ENCODE peak calls at places on chromosomes 13 and 19, in four cellular contexts. Y, U, D and S are unnamed samples.

GRCh38 chr19:13353625-13354024 is 152.7 kb downstream of the CACNA1A start:
- DNase-seq in U (no peak), Y (no peak), D (no peak), S (no peak)

GRCh38 chr19:40286674-40287421 is 1.7 kb upstream of the AKT2 start:
- DNase-seq in U (no peak), Y (peak; percentile 32), D (no peak), S (no peak)

GRCh38 chr13:50129065-50129922 is 114.0 kb downstream of the KCNRG start:
- DNase-seq in D (peak; percentile 47), U (no peak), Y (no peak), S (peak; percentile 51)

GRCh38 chr19:53991224-53992113 is at the start of gene CACNG6:
- DNase-seq in U (no peak), Y (peak; percentile 32), D (peak; percentile 67), S (peak; percentile 72)

GRCh38 chr13:50893211-50893852 is 16.3 kb upstream of the RNASEH2B start:
- DNase-seq in D (no peak), U (peak; percentile 19), Y (peak; percentile 45), S (no peak)

GRCh38 chr19:16084067-16084685 is 7.9 kb downstream of the TPM4 start:
- DNase-seq in Y (no peak), U (no peak), D (no peak), S (no peak)

GRCh38 chr19:47035127-47035494 is 13.3 kb downstream of the TMEM160 start:
- DNase-seq in D (peak; percentile 59), Y (peak; percentile 43), U (no peak), S (peak; percentile 86)

GRCh38 chr13:101700598-101700997 is 248.1 kb downstream of the ITGBL1 start:
- DNase-seq in U (no peak), D (no peak), Y (peak; percentile 45), S (no peak)

GRCh38 chr19:29810504-29810871 is 1.3 kb upstream of the CCNE1 start:
- DNase-seq in D (no peak), U (peak; percentile 33), Y (peak; percentile 51), S (no peak)

GRCh38 chr13:65562305-65562704 is 1667.8 kb downstream of the PCDH9 start:
- DNase-seq in U (no peak), D (no peak), Y (no peak), S (no peak)

GRCh38 chr19:6587093-6587820 is 3.7 kb downstream of the CD70 start:
- DNase-seq in Y (peak; percentile 64), U (no peak), D (peak; percentile 82), S (peak; percentile 43)

GRCh38 chr19:54654447-54655321 is 8.1 kb upstream of the LILRB4 start:
- DNase-seq in Y (no peak), D (no peak), U (no peak), S (no peak)

GRCh38 chr13:77574076-77574475 is 38.6 kb downstream of the SCEL start:
- DNase-seq in Y (no peak), U (no peak), D (no peak), S (no peak)

GRCh38 chr13:113818700-113819295 is 45.1 kb downstream of the GAS6 start:
- DNase-seq in D (no peak), U (no peak), Y (no peak), S (no peak)

GRCh38 chr13:112795277-112795676 is 105.4 kb downstream of the ATP11A start:
- DNase-seq in U (no peak), Y (no peak), D (no peak), S (no peak)

GRCh38 chr19:47742636-47743035 is 2.7 kb upstream of the NOP53 start:
- DNase-seq in D (no peak), Y (peak; percentile 47), U (no peak), S (peak; percentile 26)

GRCh38 chr13:39565036-39565949 is 37.7 kb downstream of the LHFPL6 start:
- DNase-seq in D (peak; percentile 91), Y (peak; percentile 93), U (peak; percentile 95), S (peak; percentile 19)

GRCh38 chr19:19502808-19503602 is 12.3 kb downstream of the TSSK6 start:
- DNase-seq in Y (no peak), U (no peak), D (no peak), S (no peak)

GRCh38 chr19:5914946-5915781 is 1.1 kb downstream of the CAPS start:
- DNase-seq in D (no peak), Y (no peak), U (no peak), S (no peak)

GRCh38 chr13:106104281-106104901 is 431.1 kb downstream of the EFNB2 start:
- DNase-seq in D (peak; percentile 65), U (peak; percentile 91), Y (peak; percentile 90), S (peak; percentile 20)

GRCh38 chr13:110106726-110107125 is 200.2 kb downstream of the COL4A1 start:
- DNase-seq in D (no peak), U (no peak), Y (peak; percentile 55), S (no peak)

GRCh38 chr13:70171151-70171550 is 62.9 kb upstream of the KLHL1 start:
- DNase-seq in D (no peak), Y (no peak), U (no peak), S (no peak)

GRCh38 chr19:48695743-48696352 is at the start of gene FUT2:
- DNase-seq in U (no peak), D (peak; percentile 67), Y (no peak), S (peak; percentile 41)

GRCh38 chr13:97020194-97020593 is 25.9 kb upstream of the OXGR1 start:
- DNase-seq in Y (no peak), D (no peak), U (no peak), S (no peak)

GRCh38 chr13:39455534-39456175 is 147.3 kb downstream of the LHFPL6 start:
- DNase-seq in U (peak; percentile 21), D (peak; percentile 74), Y (no peak), S (no peak)

GRCh38 chr13:30803791-30804190 is 68.4 kb downstream of the ALOX5AP start:
- DNase-seq in U (no peak), Y (no peak), D (no peak), S (no peak)

GRCh38 chr13:114100446-114101320 is 31.7 kb downstream of the RASA3 start:
- DNase-seq in Y (peak; percentile 57), U (no peak), D (no peak), S (no peak)

GRCh38 chr13:35278917-35279316 is 197.6 kb downstream of the MAB21L1 start:
- DNase-seq in Y (no peak), D (no peak), U (no peak), S (no peak)

GRCh38 chr13:46603165-46603603 is 50.2 kb downstream of the LRCH1 start:
- DNase-seq in Y (peak; percentile 39), D (peak; percentile 65), U (no peak), S (peak; percentile 30)

GRCh38 chr19:1773173-1773572 is 19.9 kb downstream of the ONECUT3 start:
- DNase-seq in U (no peak), D (no peak), Y (peak; percentile 34), S (no peak)

GRCh38 chr13:69243366-69243765 is 864.3 kb upstream of the ATXN8OS start:
- DNase-seq in D (peak; percentile 6), Y (no peak), U (no peak), S (no peak)

GRCh38 chr13:94239135-94239534 is 240.3 kb downstream of the DCT start:
- DNase-seq in U (peak; percentile 87), D (no peak), Y (peak; percentile 85), S (no peak)

GRCh38 chr13:19781526-19781925 is 1.2 kb downstream of the PSPC1 start:
- DNase-seq in D (no peak), U (no peak), Y (peak; percentile 15), S (no peak)

GRCh38 chr13:108700421-108701170 is 71.2 kb downstream of the MYO16 start:
- DNase-seq in Y (no peak), U (peak; percentile 71), D (no peak), S (no peak)

GRCh38 chr13:94712287-94712811 is at the start of gene SOX21:
- DNase-seq in U (no peak), Y (peak; percentile 19), D (peak; percentile 39), S (peak; percentile 87)

GRCh38 chr13:67223024-67223423 is 7.1 kb downstream of the PCDH9 start:
- DNase-seq in D (no peak), U (peak; percentile 60), Y (peak; percentile 32), S (no peak)

GRCh38 chr19:2289714-2290435 is 7.9 kb upstream of the PEAK3 start:
- DNase-seq in Y (peak; percentile 66), U (no peak), D (no peak), S (peak; percentile 53)

GRCh38 chr13:112928958-112929777 is 39.8 kb upstream of the MCF2L start:
- DNase-seq in Y (peak; percentile 35), D (peak; percentile 29), U (peak; percentile 28), S (no peak)

DNA sequence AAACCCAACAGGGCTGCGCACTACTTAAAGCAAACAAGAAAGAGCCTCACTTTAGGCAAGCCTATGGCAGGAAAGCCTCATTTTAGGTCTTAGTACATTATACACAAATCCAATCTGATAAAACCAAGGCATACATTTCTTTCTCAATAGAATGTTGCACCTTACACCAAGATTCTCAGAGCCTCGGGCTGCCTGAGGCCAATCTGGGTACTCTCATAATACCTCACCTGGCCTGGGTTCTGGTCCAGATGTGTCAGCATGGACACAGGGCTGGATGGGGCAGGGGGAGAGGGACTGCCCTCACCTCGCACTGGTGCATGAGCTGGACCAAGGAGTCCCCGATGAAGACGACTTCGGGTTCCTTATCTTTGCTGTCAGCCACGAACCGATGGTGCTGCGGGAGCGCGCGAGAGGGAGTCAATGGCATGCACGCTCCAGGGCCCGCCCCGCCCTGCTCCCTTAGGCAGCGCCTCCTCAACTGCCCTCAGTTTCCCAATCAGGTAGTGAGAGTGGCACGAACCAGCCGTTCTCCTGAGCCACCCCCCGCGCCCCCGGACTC is at the start of gene PRR19:
- DNase-seq in U (no peak), Y (peak; percentile 41), D (peak; percentile 31), S (peak; percentile 58)
- H3K4me3 ChIP-seq in U (peak within 1 kb of the TSS; percentile 62), Y (peak within 1 kb of the TSS; percentile 74), D (peak within 1 kb of the TSS; percentile 43), S (peak within 1 kb of the TSS; percentile 77)

DNA sequence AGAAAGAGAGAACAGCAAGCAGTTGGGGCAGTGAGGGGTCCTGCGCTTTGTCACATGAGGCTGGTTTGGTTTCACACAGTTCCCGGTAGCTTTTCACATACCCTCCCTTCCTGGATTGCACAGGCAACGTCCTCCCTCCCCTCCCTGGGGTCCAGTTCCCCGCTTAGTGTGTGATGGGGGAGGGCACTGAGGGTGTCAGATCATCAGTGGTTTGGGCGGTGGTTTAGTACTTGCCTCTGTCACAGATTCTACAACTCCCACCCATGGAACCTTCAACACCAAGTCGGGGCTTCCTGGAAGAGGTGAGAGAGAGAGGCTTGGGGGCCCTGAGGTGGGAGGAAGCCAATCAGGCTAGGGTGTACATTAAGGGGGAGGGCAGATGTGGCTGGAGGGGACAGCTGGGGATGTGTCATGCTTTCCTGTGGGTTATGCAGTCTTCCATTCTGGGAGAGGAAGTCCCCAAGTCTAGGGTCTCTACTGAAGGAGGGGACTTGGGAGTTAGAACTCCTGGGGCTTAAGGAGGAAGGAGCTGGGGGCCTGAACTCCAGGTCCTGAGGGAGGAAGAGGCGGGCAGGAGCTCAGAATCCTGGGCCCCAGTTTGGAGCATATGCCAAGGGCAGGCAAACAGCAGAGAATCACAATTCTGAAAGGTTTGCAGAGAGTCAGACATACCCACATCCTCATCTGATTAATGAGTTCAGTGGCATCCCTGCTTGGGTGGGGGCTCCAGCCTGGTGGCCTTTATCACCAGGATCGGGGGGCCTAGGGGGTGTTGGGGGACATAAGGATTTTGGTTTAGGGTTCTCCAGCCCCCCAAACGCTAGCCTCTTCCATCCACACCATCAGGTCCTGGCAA is at the start of gene NKG7:
- DNase-seq in U (no peak), D (no peak), Y (no peak), S (no peak)
- H3K9ac ChIP-seq in U (no peak within 1 kb of the TSS), D (no peak within 1 kb of the TSS), Y (no peak within 1 kb of the TSS), S (no peak within 1 kb of the TSS)

GRCh38 chr13:75378301-75378700 is 103.7 kb downstream of the TBC1D4 start:
- DNase-seq in U (no peak), Y (no peak), D (no peak), S (no peak)
- H3K4me1 ChIP-seq in U (no peaks in the 10 kb centered on the region), Y (no peaks in the 10 kb centered on the region), D (no peaks in the 10 kb centered on the region), S (peaks cover 11% of the 10 kb centered on the region)

GRCh38 chr19:49812452-49812996 is 568 bp downstream of the FUZ start:
- DNase-seq in D (no peak), Y (no peak), U (no peak), S (peak; percentile 5)
- H3K4me3 ChIP-seq in D (peak overlapping the region; percentile 32), Y (peak overlapping the region; percentile 76), U (peak overlapping the region; percentile 64), S (peak overlapping the region; percentile 71)